ENCODE peak calls at places on chromosomes 1 and 21, in five cellular contexts. One of them, this sample, is unnamed.

GRCh38 chr1:65119951-65120350 is 28.1 kb upstream of the AK4 start:
- DNase-seq in AG10803: peak; percentile 56
- DNase-seq in Panc1: no peak
- DNase-seq in fibroblast of mammary gland: no peak
- DNase-seq in stomach: no peak
- DNase-seq in this sample: no peak

GRCh38 chr1:101107496-101108115 is 82.0 kb upstream of the DPH5 start:
- DNase-seq in AG10803: no peak
- DNase-seq in Panc1: no peak
- DNase-seq in fibroblast of mammary gland: no peak
- DNase-seq in stomach: no peak
- DNase-seq in this sample: peak; percentile 36

GRCh38 chr1:22600071-22600816 is 36.2 kb upstream of the C1QA start:
- DNase-seq in AG10803: no peak
- DNase-seq in Panc1: no peak
- DNase-seq in fibroblast of mammary gland: no peak
- DNase-seq in stomach: no peak
- DNase-seq in this sample: peak; percentile 7

GRCh38 chr1:233211595-233211994 is 83.9 kb downstream of the PCNX2 start:
- DNase-seq in AG10803: peak; percentile 9
- DNase-seq in Panc1: no peak
- DNase-seq in fibroblast of mammary gland: no peak
- DNase-seq in stomach: no peak
- DNase-seq in this sample: peak; percentile 8

GRCh38 chr1:159580340-159580739 is 7.3 kb upstream of the APCS start:
- DNase-seq in AG10803: no peak
- DNase-seq in Panc1: no peak
- DNase-seq in fibroblast of mammary gland: no peak
- DNase-seq in stomach: no peak
- DNase-seq in this sample: peak; percentile 69

GRCh38 chr1:6498576-6499111 is 7.2 kb upstream of the PLEKHG5 start:
- DNase-seq in AG10803: no peak
- DNase-seq in Panc1: no peak
- DNase-seq in fibroblast of mammary gland: no peak
- DNase-seq in stomach: no peak
- DNase-seq in this sample: no peak

GRCh38 chr21:30083120-30083945 is 83.3 kb downstream of the CLDN17 start:
- DNase-seq in AG10803: no peak
- DNase-seq in Panc1: no peak
- DNase-seq in fibroblast of mammary gland: no peak
- DNase-seq in stomach: no peak
- DNase-seq in this sample: no peak

GRCh38 chr1:107442545-107442944 is 301.7 kb downstream of the NTNG1 start:
- DNase-seq in AG10803: no peak
- DNase-seq in Panc1: no peak
- DNase-seq in fibroblast of mammary gland: no peak
- DNase-seq in stomach: no peak
- DNase-seq in this sample: no peak

GRCh38 chr1:54549181-54549924 is 1.3 kb downstream of the ACOT11 start:
- DNase-seq in AG10803: no peak
- DNase-seq in Panc1: no peak
- DNase-seq in fibroblast of mammary gland: no peak
- DNase-seq in stomach: no peak
- DNase-seq in this sample: no peak

GRCh38 chr1:151693057-151693651 is 23.4 kb downstream of the CELF3 start:
- DNase-seq in AG10803: peak; percentile 40
- DNase-seq in Panc1: peak; percentile 18
- DNase-seq in fibroblast of mammary gland: peak; percentile 44
- DNase-seq in stomach: no peak
- DNase-seq in this sample: peak; percentile 50

GRCh38 chr1:183577897-183578470 is 12.3 kb downstream of the NCF2 start:
- DNase-seq in AG10803: no peak
- DNase-seq in Panc1: no peak
- DNase-seq in fibroblast of mammary gland: no peak
- DNase-seq in stomach: no peak
- DNase-seq in this sample: no peak

GRCh38 chr1:53449693-53450092 is 9.5 kb upstream of the DMRTB1 start:
- DNase-seq in AG10803: no peak
- DNase-seq in Panc1: no peak
- DNase-seq in fibroblast of mammary gland: no peak
- DNase-seq in stomach: no peak
- DNase-seq in this sample: no peak

GRCh38 chr21:32368386-32368785 is 24.4 kb downstream of the URB1 start:
- DNase-seq in AG10803: no peak
- DNase-seq in Panc1: no peak
- DNase-seq in fibroblast of mammary gland: no peak
- DNase-seq in stomach: no peak
- DNase-seq in this sample: no peak

GRCh38 chr1:159916240-159917051 is 8.9 kb downstream of the TAGLN2 start:
- DNase-seq in AG10803: peak; percentile 72
- DNase-seq in Panc1: peak; percentile 85
- DNase-seq in fibroblast of mammary gland: peak; percentile 56
- DNase-seq in stomach: peak; percentile 60
- DNase-seq in this sample: peak; percentile 92

GRCh38 chr1:231527586-231528174 is 789 bp upstream of the TSNAX start:
- DNase-seq in AG10803: no peak
- DNase-seq in Panc1: no peak
- DNase-seq in fibroblast of mammary gland: no peak
- DNase-seq in stomach: no peak
- DNase-seq in this sample: no peak

GRCh38 chr1:31792116-31792515 is 23.7 kb downstream of the SPOCD1 start:
- DNase-seq in AG10803: no peak
- DNase-seq in Panc1: no peak
- DNase-seq in fibroblast of mammary gland: no peak
- DNase-seq in stomach: peak; percentile 8
- DNase-seq in this sample: no peak

GRCh38 chr1:66332524-66332853 is 201.5 kb upstream of the SGIP1 start:
- DNase-seq in AG10803: no peak
- DNase-seq in Panc1: no peak
- DNase-seq in fibroblast of mammary gland: no peak
- DNase-seq in stomach: no peak
- DNase-seq in this sample: no peak

GRCh38 chr1:160519542-160520435 is 3.3 kb downstream of the SLAMF6 start:
- DNase-seq in AG10803: no peak
- DNase-seq in Panc1: no peak
- DNase-seq in fibroblast of mammary gland: no peak
- DNase-seq in stomach: no peak
- DNase-seq in this sample: peak; percentile 40

GRCh38 chr1:228875741-228876140 is 140.5 kb downstream of the RHOU start:
- DNase-seq in AG10803: no peak
- DNase-seq in Panc1: no peak
- DNase-seq in fibroblast of mammary gland: no peak
- DNase-seq in stomach: no peak
- DNase-seq in this sample: no peak

GRCh38 chr21:42570362-42570761 is 56.7 kb downstream of the SLC37A1 start:
- DNase-seq in AG10803: no peak
- DNase-seq in Panc1: no peak
- DNase-seq in fibroblast of mammary gland: no peak
- DNase-seq in stomach: peak; percentile 14
- DNase-seq in this sample: no peak

GRCh38 chr1:103198076-103198475 is 89.8 kb upstream of the COL11A1 start:
- DNase-seq in AG10803: no peak
- DNase-seq in Panc1: no peak
- DNase-seq in fibroblast of mammary gland: no peak
- DNase-seq in stomach: no peak
- DNase-seq in this sample: no peak

DNA sequence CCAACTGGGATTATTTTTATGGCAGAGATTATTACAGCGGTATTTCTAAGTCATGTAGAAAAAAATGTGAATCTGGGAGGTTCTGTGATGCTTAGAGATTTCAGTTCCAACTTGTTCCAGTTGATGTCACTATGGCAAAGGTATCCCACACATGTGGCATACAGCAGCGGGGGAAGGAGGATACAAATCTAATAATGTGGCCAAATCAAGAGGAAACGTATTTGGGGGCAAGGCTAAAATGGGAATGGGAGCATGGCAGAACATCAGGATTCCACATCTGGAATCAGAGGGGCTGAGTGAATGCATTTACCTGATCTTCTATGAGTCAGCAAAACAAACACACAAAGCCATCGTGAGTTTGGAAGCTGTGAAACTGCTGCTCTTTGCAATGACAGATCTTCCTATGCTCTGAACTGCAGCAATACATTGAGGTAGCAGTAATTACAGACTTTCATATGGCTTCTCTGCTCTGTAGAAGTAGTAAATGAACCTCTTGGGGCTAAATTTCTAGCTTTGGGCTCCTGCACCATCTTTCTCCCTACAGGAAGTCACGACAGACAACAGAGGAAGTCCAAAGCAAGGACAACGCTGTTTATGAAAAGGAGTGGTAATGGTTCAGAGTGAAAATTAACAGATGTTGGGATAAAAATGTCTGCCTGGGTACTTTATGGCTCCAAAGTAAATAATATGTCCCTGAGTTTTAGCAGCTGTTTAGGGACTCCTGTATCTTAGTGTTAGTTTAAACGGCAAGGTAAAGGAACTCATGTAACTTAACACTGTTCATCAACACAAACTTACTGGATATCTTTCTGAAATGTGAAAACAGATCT is 55.6 kb downstream of the GABPA start:
- DNase-seq in AG10803: peak; percentile 26
- DNase-seq in Panc1: peak; percentile 38
- DNase-seq in fibroblast of mammary gland: peak; percentile 38
- DNase-seq in stomach: no peak
- DNase-seq in this sample: peak; percentile 46
- H3K4me3 ChIP-seq in AG10803: peak overlapping the region; percentile 44
- H3K4me3 ChIP-seq in Panc1: peak overlapping the region; percentile 37
- H3K4me3 ChIP-seq in fibroblast of mammary gland: peak overlapping the region; percentile 30
- H3K4me3 ChIP-seq in stomach: peak overlapping the region; percentile 24
- H3K4me3 ChIP-seq in this sample: peak overlapping the region; percentile 15

DNA sequence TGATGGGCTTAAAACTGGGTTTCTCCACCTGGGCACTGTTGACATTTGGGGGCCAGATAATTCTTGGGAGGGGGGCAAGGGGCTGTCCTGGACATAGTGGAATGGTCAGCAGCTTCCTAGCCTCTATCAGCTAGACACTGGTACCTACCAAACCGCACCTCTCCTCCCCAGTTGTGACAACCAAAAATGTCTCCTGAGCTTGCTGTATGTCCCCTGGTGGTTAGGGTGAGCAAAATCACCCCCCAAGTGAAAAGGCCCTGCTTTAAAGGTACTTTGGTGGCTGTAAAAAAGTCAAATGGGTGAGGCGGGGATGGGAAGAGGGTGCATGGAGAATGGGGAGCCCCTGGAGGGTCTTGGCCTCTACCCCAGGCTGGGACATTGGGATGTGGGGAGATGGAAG is 182.0 kb downstream of the IGSF21 start:
- DNase-seq in AG10803: no peak
- DNase-seq in Panc1: no peak
- DNase-seq in fibroblast of mammary gland: no peak
- DNase-seq in stomach: no peak
- DNase-seq in this sample: no peak
- TF ChIP-seq CTCF in AG10803: no peak
- TF ChIP-seq CTCF in Panc1: no peak
- TF ChIP-seq CTCF in fibroblast of mammary gland: no peak
- TF ChIP-seq CTCF in stomach: no peak
- TF ChIP-seq CTCF in this sample: no peak

GRCh38 chr1:18110598-18110939 is 3.0 kb downstream of the IGSF21 start:
- DNase-seq in AG10803: no peak
- DNase-seq in Panc1: no peak
- DNase-seq in fibroblast of mammary gland: no peak
- DNase-seq in stomach: no peak
- DNase-seq in this sample: no peak

GRCh38 chr1:18111605-18112297 is 4.2 kb downstream of the IGSF21 start:
- DNase-seq in AG10803: no peak
- DNase-seq in Panc1: no peak
- DNase-seq in fibroblast of mammary gland: no peak
- DNase-seq in stomach: no peak
- DNase-seq in this sample: no peak

GRCh38 chr1:18112611-18113010 is 5.0 kb downstream of the IGSF21 start:
- DNase-seq in AG10803: no peak
- DNase-seq in Panc1: no peak
- DNase-seq in fibroblast of mammary gland: no peak
- DNase-seq in stomach: no peak
- DNase-seq in this sample: no peak

GRCh38 chr1:18109756-18110597 is 2.4 kb downstream of the IGSF21 start:
- DNase-seq in AG10803: peak; percentile 9
- DNase-seq in Panc1: no peak
- DNase-seq in fibroblast of mammary gland: no peak
- DNase-seq in stomach: peak; percentile 36
- DNase-seq in this sample: no peak

GRCh38 chr1:18110968-18111367 is 3.4 kb downstream of the IGSF21 start:
- DNase-seq in AG10803: no peak
- DNase-seq in Panc1: no peak
- DNase-seq in fibroblast of mammary gland: no peak
- DNase-seq in stomach: no peak
- DNase-seq in this sample: no peak
- H3K4me3 ChIP-seq in AG10803: no peak overlapping the region
- H3K4me3 ChIP-seq in Panc1: no peak overlapping the region
- H3K4me3 ChIP-seq in fibroblast of mammary gland: no peak overlapping the region
- H3K4me3 ChIP-seq in stomach: peak overlapping the region; percentile 7
- H3K4me3 ChIP-seq in this sample: no peak overlapping the region

GRCh38 chr1:92961896-92962752 is 862 bp upstream of the DIPK1A start:
- DNase-seq in AG10803: peak; percentile 90
- DNase-seq in Panc1: no peak
- DNase-seq in fibroblast of mammary gland: peak; percentile 70
- DNase-seq in stomach: peak; percentile 33
- DNase-seq in this sample: peak; percentile 88
- TF ChIP-seq CTCF in AG10803: peak; percentile 19
- TF ChIP-seq CTCF in Panc1: no peak
- TF ChIP-seq CTCF in fibroblast of mammary gland: no peak
- TF ChIP-seq CTCF in stomach: no peak
- TF ChIP-seq CTCF in this sample: no peak

GRCh38 chr21:44706026-44706705 is 5.2 kb downstream of the TSPEAR start:
- DNase-seq in AG10803: no peak
- DNase-seq in Panc1: no peak
- DNase-seq in fibroblast of mammary gland: no peak
- DNase-seq in stomach: peak; percentile 9
- DNase-seq in this sample: no peak
- H3K4me3 ChIP-seq in AG10803: no peak overlapping the region
- H3K4me3 ChIP-seq in Panc1: no peak overlapping the region
- H3K4me3 ChIP-seq in fibroblast of mammary gland: no peak overlapping the region
- H3K4me3 ChIP-seq in stomach: no peak overlapping the region
- H3K4me3 ChIP-seq in this sample: no peak overlapping the region

GRCh38 chr21:46063734-46064680 is 33.9 kb upstream of the COL6A2 start:
- DNase-seq in AG10803: no peak
- DNase-seq in Panc1: no peak
- DNase-seq in fibroblast of mammary gland: no peak
- DNase-seq in stomach: peak; percentile 18
- DNase-seq in this sample: no peak

GRCh38 chr21:46065993-46066842 is 31.7 kb upstream of the COL6A2 start:
- DNase-seq in AG10803: no peak
- DNase-seq in Panc1: no peak
- DNase-seq in fibroblast of mammary gland: no peak
- DNase-seq in stomach: no peak
- DNase-seq in this sample: no peak

GRCh38 chr21:46066843-46067331 is 31.0 kb upstream of the COL6A2 start:
- DNase-seq in AG10803: peak; percentile 72
- DNase-seq in Panc1: no peak
- DNase-seq in fibroblast of mammary gland: peak; percentile 61
- DNase-seq in stomach: peak; percentile 49
- DNase-seq in this sample: no peak

GRCh38 chr21:46064870-46065214 is 33.1 kb upstream of the COL6A2 start:
- DNase-seq in AG10803: no peak
- DNase-seq in Panc1: no peak
- DNase-seq in fibroblast of mammary gland: no peak
- DNase-seq in stomach: no peak
- DNase-seq in this sample: no peak

GRCh38 chr21:46065215-46065992 is 32.5 kb upstream of the COL6A2 start:
- DNase-seq in AG10803: peak; percentile 86
- DNase-seq in Panc1: no peak
- DNase-seq in fibroblast of mammary gland: peak; percentile 83
- DNase-seq in stomach: no peak
- DNase-seq in this sample: no peak
- TF ChIP-seq CTCF in AG10803: no peak
- TF ChIP-seq CTCF in Panc1: no peak
- TF ChIP-seq CTCF in fibroblast of mammary gland: no peak
- TF ChIP-seq CTCF in stomach: no peak
- TF ChIP-seq CTCF in this sample: no peak